ENCODE peak calls at places on chromosomes 16 and 17, in eight cellular contexts. G, V, Y, S, T, U, D and I are unnamed samples.

GRCh38 chr17:19470529-19471261 is 59.7 kb downstream of the RNF112 start:
- DNase-seq in G (peak; percentile 25), V (peak; percentile 81), Y (no peak), S (peak; percentile 35), T (peak; percentile 91), U (no peak), D (peak; percentile 38), I (no peak)

GRCh38 chr16:83943516-83944050 is 9.5 kb upstream of the OSGIN1 start:
- DNase-seq in G (no peak), V (no peak), Y (no peak), S (no peak), T (no peak), U (no peak), D (no peak), I (no peak)

GRCh38 chr17:48011405-48012150 is 26.0 kb downstream of the COPZ2 start:
- DNase-seq in G (no peak), V (peak; percentile 68), Y (peak; percentile 76), S (peak; percentile 32), T (no peak), U (peak; percentile 35), D (no peak), I (peak; percentile 88)

GRCh38 chr16:54106078-54106477 is 180.5 kb downstream of the IRX3 start:
- DNase-seq in G (no peak), V (no peak), Y (no peak), S (no peak), T (no peak), U (no peak), D (no peak), I (no peak)

GRCh38 chr16:47055136-47055885 is 81.8 kb upstream of the DNAJA2 start:
- DNase-seq in G (no peak), V (no peak), Y (no peak), S (no peak), T (no peak), U (no peak), D (no peak), I (no peak)

GRCh38 chr17:4313482-4314114 is 49.8 kb upstream of the ANKFY1 start:
- DNase-seq in G (no peak), V (no peak), Y (no peak), S (no peak), T (peak; percentile 53), U (no peak), D (no peak), I (no peak)

GRCh38 chr17:71163121-71163812 is 957.6 kb upstream of the SOX9 start:
- DNase-seq in G (peak; percentile 77), V (no peak), Y (peak; percentile 25), S (peak; percentile 77), T (peak; percentile 49), U (peak; percentile 86), D (peak; percentile 33), I (no peak)

GRCh38 chr17:35543856-35544255 is 6.4 kb upstream of the SLFN12L start:
- DNase-seq in G (no peak), V (no peak), Y (no peak), S (no peak), T (no peak), U (no peak), D (no peak), I (peak; percentile 43)

GRCh38 chr17:82831818-82832200 is 8.0 kb downstream of the ZNF750 start:
- DNase-seq in G (no peak), V (no peak), Y (no peak), S (no peak), T (no peak), U (no peak), D (no peak), I (no peak)
- H3K4me3 ChIP-seq in G (no peak overlapping the region), V (no peak overlapping the region), Y (no peak overlapping the region), S (no peak overlapping the region), T (no peak overlapping the region), U (no peak overlapping the region), D (no peak overlapping the region), I (no peak overlapping the region)

DNA sequence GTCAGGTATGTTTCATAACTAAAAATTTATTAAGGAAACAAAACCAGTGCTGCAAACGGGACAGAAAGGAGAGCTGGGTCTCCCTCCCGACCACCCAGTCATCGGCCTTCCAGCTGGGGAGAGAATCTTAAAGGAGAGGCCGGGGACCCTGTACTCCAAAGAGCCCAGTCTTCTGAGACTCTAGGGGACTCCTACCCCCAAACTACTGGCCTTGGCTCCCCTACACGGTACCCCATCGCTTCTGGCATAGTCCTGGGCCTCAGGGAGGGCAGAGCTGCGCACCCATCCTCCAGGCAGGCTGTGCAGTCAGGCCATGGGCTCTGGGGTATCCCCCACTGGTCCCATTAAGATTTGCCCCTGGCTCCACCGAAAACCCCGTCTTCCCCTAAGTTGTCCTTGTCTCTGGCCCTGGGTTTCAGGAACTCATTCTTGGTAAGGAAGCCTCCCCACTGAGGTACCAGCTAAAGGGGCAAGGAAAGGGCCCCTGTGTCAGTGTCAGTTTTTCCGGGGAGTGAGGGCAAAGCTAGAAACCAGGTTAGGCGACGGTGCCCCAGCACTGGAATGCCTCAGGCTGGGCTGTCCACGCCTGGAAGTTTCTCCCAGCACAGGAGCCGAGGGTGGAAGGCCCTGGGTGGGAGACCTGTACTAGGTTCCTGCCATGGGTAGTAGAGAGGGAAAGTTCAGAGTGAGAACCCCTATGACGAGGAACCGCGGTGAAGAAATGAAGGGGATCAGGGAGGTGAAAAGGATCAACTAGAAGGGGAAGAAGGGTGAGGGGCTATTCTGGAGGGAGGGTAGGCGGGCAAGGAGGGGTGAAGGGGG is 5.1 kb downstream of the HIC1 start:
- DNase-seq in G (no peak), V (no peak), Y (no peak), S (no peak), T (no peak), U (no peak), D (no peak), I (no peak)
- H3K4me3 ChIP-seq in G (no peak overlapping the region), V (no peak overlapping the region), Y (no peak overlapping the region), S (no peak overlapping the region), T (peak overlapping the region; percentile 44), U (no peak overlapping the region), D (no peak overlapping the region), I (no peak overlapping the region)

GRCh38 chr16:89721644-89722391 is 481 bp downstream of the ZNF276 start:
- DNase-seq in G (no peak), V (peak; percentile 77), Y (peak; percentile 55), S (peak; percentile 70), T (peak; percentile 60), U (peak; percentile 51), D (peak; percentile 80), I (peak; percentile 78)

GRCh38 chr16:89720520-89720858 is 209 bp downstream of the VPS9D1 start:
- DNase-seq in G (peak; percentile 65), V (peak; percentile 68), Y (no peak), S (peak; percentile 52), T (peak; percentile 26), U (peak; percentile 23), D (peak; percentile 48), I (no peak)

GRCh38 chr16:89720859-89721643 is at the start of the genes VPS9D1 and ZNF276:
- DNase-seq in G (peak; percentile 82), V (peak; percentile 92), Y (peak; percentile 88), S (peak; percentile 86), T (peak; percentile 79), U (peak; percentile 74), D (peak; percentile 82), I (peak; percentile 88)

GRCh38 chr16:89722392-89723278 is 1.3 kb downstream of the ZNF276 start:
- DNase-seq in G (no peak), V (peak; percentile 26), Y (no peak), S (peak; percentile 83), T (peak; percentile 58), U (peak; percentile 77), D (peak; percentile 86), I (peak; percentile 68)

DNA sequence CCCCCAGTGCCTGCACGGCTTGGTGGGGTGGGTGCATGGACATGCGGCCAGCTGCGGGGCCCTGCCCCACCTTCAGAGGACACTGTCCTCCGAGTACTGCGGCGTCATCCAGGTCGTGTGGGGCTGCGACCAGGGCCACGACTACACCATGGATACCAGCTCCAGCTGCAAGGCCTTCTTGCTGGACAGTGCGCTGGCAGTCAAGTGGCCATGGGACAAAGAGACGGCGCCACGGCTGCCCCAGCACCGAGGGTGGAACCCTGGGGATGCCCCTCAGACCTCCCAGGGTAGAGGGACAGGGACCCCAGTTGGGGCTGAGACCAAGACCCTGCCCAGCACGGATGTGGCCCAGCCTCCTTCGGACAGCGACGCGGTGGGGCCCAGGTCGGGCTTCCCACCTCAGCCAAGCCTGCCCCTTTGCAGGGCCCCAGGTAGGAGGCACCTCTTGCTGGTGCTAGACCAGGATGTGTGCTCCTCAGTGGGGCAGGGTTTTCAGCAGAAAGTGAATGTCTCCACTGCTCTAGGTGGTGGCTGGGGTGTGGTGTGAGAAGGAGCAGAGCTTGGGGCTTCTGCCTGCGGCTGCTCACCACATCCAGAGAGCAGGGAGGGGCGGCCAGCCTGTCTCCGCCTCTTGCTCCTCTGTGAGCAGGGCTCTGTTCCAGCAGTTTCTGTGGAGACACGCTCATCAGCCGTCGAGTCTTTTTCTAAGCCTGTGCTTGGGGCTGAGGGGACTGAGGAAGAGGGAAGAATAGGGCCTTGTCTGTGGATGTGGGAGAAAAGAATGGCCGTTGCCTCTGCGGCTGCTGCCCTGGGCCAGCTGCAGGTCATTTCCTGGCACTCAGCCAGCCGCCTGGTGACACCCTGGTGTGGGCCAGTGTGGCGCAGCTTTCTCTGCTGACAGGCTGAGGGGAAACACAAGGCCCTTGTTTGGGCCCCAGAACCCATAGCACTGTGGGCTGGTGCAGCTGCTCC is 2.2 kb downstream of the ZNF276 start:
- DNase-seq in G (no peak), V (peak; percentile 40), Y (peak; percentile 51), S (peak; percentile 45), T (no peak), U (peak; percentile 49), D (no peak), I (peak; percentile 56)
- H3K4me3 ChIP-seq in G (no peak overlapping the region), V (peak overlapping the region; percentile 76), Y (no peak overlapping the region), S (peak overlapping the region; percentile 66), T (peak overlapping the region; percentile 82), U (no peak overlapping the region), D (peak overlapping the region; percentile 0), I (no peak overlapping the region)

GRCh38 chr16:67228034-67228785 is 1.3 kb downstream of the TMEM208 start:
- DNase-seq in G (no peak), V (no peak), Y (no peak), S (no peak), T (no peak), U (no peak), D (no peak), I (no peak)
- H3K4me3 ChIP-seq in G (no peak overlapping the region), V (peak overlapping the region; percentile 100), Y (peak overlapping the region; percentile 99), S (peak overlapping the region; percentile 92), T (peak overlapping the region; percentile 100), U (peak overlapping the region; percentile 99), D (peak overlapping the region; percentile 94), I (peak overlapping the region; percentile 89)